ENCODE peak calls at places on chromosomes 16 and 17, in nine cellular contexts. S, K, Q, P, J, Y, V, R and X are unnamed samples.

GRCh38 chr16:10150906-10151305 is 31.3 kb downstream of the GRIN2A start:
- DNase-seq in Y (no peak), R (no peak), Q (no peak), S (no peak), P (no peak), J (no peak), V (no peak), K (no peak), X (no peak)

GRCh38 chr17:58595194-58595792 is 80.9 kb upstream of the MTMR4 start:
- DNase-seq in J (peak; percentile 17), K (no peak), V (peak; percentile 39), Y (no peak), Q (no peak), S (no peak), P (no peak), R (no peak), X (no peak)

GRCh38 chr17:77177002-77177401 is 36.2 kb downstream of the SEC14L1 start:
- DNase-seq in P (no peak), J (no peak), S (no peak), V (no peak), Y (no peak), R (no peak), Q (no peak), K (no peak), X (no peak)

GRCh38 chr16:85556456-85557082 is 56.6 kb upstream of the GSE1 start:
- DNase-seq in K (no peak), Q (peak; percentile 53), J (peak; percentile 42), Y (peak; percentile 57), S (no peak), R (peak; percentile 75), V (no peak), P (no peak), X (no peak)

GRCh38 chr17:56297142-56297541 is 143.9 kb downstream of the ANKFN1 start:
- DNase-seq in R (no peak), Y (no peak), V (no peak), K (peak; percentile 41), Q (no peak), S (no peak), J (no peak), P (no peak), X (no peak)

GRCh38 chr16:50580180-50580771 is 32.1 kb downstream of the NKD1 start:
- DNase-seq in J (peak; percentile 18), R (no peak), Q (no peak), S (no peak), Y (no peak), P (no peak), V (no peak), K (peak; percentile 58), X (no peak)

GRCh38 chr16:3112881-3113574 is 642 bp downstream of the ZNF205 start:
- DNase-seq in Q (no peak), P (no peak), R (no peak), Y (no peak), V (peak; percentile 25), J (no peak), K (peak; percentile 52), S (no peak), X (no peak)

GRCh38 chr17:50094753-50095616 is at the start of gene PDK2:
- DNase-seq in S (peak; percentile 97), V (peak; percentile 98), Q (peak; percentile 99), K (peak; percentile 94), J (peak; percentile 96), R (peak; percentile 98), P (peak; percentile 84), Y (peak; percentile 96), X (peak; percentile 47)

GRCh38 chr17:27577124-27577761 is 53.7 kb upstream of the LGALS9 start:
- DNase-seq in J (peak; percentile 36), Y (no peak), S (no peak), V (peak; percentile 76), R (no peak), Q (no peak), P (no peak), K (peak; percentile 77), X (no peak)

GRCh38 chr17:64398330-64398729 is 7.7 kb upstream of the PECAM1 start:
- DNase-seq in Q (no peak), R (no peak), Y (no peak), P (no peak), K (no peak), V (no peak), S (no peak), J (no peak), X (no peak)

GRCh38 chr16:73996624-73997339 is 299.8 kb upstream of the PSMD7 start:
- DNase-seq in S (no peak), Q (no peak), Y (no peak), K (no peak), V (no peak), P (peak; percentile 15), R (no peak), J (peak; percentile 15), X (no peak)

GRCh38 chr16:16096858-16097213 is 126.5 kb downstream of the ABCC6 start:
- DNase-seq in R (no peak), V (no peak), S (no peak), Q (no peak), K (no peak), J (no peak), P (no peak), Y (no peak), X (no peak)

GRCh38 chr16:11126389-11127072 is 129.5 kb downstream of the SOCS1 start:
- DNase-seq in Q (no peak), R (no peak), S (no peak), P (no peak), J (no peak), K (no peak), Y (no peak), V (no peak), X (no peak)

GRCh38 chr17:11871773-11872172 is 125.5 kb downstream of the ZNF18 start:
- DNase-seq in S (no peak), R (no peak), P (no peak), V (peak; percentile 27), K (no peak), J (no peak), Y (no peak), Q (no peak), X (no peak)

GRCh38 chr17:16981928-16982327 is 10.0 kb upstream of the TNFRSF13B start:
- DNase-seq in Q (no peak), S (no peak), Y (no peak), K (no peak), R (no peak), V (no peak), P (no peak), J (no peak), X (no peak)

DNA sequence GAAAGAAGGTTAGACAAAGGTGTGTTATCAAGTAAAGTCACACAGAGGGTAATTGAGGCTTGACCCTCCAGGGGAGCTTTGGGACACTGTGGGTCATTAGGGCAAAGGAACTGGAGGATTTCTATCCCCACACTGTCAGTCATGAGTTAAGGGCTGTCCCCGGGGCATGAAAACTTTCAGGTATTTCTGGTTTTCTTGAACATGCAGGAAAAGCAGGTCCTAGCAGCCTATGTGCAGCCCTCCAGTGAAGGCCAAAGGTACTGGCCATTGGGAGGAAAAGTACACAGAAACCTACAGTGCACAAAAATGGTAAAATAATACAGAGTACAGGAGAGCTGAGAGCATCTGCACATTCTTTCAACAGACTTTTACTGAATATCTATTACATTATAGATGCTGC is 44.4 kb upstream of the SCNN1B start:
- DNase-seq in Y (no peak), K (no peak), P (no peak), R (no peak), J (peak; percentile 66), S (peak; percentile 35), V (no peak), Q (no peak), X (no peak)
- H3K4me3 ChIP-seq in Y (no peak overlapping the region), K (no peak overlapping the region), P (no peak overlapping the region), R (no peak overlapping the region), J (no peak overlapping the region), S (no peak overlapping the region), V (no peak overlapping the region), Q (no peak overlapping the region), X (no peak overlapping the region)

DNA sequence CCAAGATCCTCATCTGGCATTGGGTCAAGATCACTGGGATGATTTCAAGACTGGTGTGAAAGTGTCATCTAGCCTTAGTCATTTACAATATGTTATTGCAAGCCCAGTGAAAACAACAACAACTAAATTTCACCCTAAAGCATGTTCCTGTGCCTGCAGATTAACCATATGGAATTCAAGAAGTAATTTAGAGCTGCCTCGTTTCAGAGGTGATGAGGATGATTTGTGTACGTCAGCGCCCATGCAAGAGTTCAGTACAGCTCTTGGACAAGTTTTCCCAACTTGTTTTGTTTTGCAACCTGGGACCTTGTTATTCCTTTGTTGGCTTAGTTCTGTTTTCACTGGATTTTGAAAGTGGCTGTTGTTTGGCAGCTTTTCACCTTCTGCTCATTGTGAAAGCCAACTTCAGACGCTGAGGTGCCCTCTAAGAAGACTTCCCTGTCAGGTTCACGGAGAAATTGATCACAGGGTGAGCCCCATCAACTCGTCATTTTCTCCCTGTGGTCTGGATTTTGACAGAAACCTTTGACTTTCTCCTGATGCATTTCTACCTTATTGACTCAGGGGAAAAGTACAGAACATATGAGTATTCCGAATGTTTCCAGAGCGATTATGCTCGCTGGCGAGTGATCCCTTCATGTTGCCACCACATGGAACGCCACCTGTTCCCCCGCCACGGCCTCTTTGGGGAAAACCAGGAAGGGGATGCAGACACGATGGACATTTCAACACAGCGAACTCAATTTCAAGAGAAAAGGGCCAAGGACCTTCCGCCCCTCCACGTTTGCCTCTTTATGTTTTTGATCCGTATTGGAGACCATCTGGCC is 85.6 kb downstream of the FOXL1 start:
- DNase-seq in P (no peak), V (no peak), Q (no peak), Y (no peak), J (peak; percentile 75), S (no peak), R (no peak), K (peak; percentile 35), X (no peak)
- H3K4me3 ChIP-seq in P (no peak overlapping the region), V (no peak overlapping the region), Q (no peak overlapping the region), Y (no peak overlapping the region), J (no peak overlapping the region), S (no peak overlapping the region), R (no peak overlapping the region), K (no peak overlapping the region), X (peak overlapping the region; percentile 34)

DNA sequence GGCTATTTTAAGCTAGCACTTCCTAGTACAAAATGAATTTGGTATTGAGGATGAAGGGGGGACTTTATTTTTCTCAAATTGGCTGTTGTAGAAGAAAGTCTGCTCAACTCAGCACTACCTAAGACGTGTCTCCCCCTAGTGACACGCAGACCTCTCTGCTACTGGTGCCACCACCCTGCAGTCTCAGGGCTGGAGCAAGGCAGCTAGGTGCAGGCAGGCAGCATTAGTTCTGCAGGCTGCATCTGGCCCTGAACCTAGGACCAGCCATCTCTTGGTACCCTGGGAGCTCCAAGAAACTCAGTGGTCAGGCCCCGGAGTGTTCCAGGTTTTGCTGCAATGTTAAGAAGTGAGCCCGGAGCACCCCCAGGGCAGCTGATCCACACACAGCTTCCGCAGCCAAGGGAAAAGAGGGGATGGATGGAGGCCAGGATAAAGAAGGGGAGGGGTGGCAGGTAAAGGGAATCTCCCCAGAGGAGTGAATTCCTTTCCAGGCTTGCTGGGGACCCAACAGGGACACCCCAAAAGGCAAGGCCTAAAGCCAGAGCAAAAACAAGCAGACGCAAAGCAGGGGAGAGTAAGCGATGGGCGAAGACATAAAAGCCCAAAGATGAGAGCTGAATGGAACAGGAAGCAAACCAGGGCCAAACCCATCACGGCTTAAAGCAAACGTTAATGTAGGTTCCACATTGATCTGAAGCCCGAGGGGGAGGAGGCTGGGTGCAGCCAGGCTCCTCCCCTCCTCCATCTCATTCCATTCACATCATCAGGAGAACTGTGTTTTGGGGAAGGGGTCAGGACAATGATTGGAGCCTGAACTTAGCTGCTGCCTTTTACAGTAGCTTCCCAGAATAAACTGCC is 200.5 kb downstream of the ZFHX3 start:
- DNase-seq in R (no peak), V (peak; percentile 35), K (peak; percentile 27), Y (no peak), S (no peak), P (no peak), Q (peak; percentile 63), J (peak; percentile 33), X (no peak)
- H3K4me3 ChIP-seq in R (no peak overlapping the region), V (no peak overlapping the region), K (no peak overlapping the region), Y (no peak overlapping the region), S (no peak overlapping the region), P (no peak overlapping the region), Q (peak overlapping the region; percentile 48), J (no peak overlapping the region), X (no peak overlapping the region)

GRCh38 chr17:74532115-74532514 is 840 bp upstream of the CD300LB start:
- DNase-seq in Q (no peak), V (peak; percentile 5), Y (peak; percentile 20), K (no peak), R (no peak), P (no peak), J (no peak), S (peak; percentile 69), X (no peak)
- H3K4me3 ChIP-seq in Q (no peak overlapping the region), V (no peak overlapping the region), Y (no peak overlapping the region), K (no peak overlapping the region), R (no peak overlapping the region), P (no peak overlapping the region), J (no peak overlapping the region), S (no peak overlapping the region), X (no peak overlapping the region)